ENCODE peak calls at places on chromosome 4, in eight cellular contexts. One of them, this sample, is unnamed.

GRCh38 chr4:99144070-99144469 is at the start of gene ADH4:
- DNase-seq in ovary: no peak
- DNase-seq in NCI-H524 treated with DMSO at 0.1 percent for 48 hours: no peak
- DNase-seq in NCI-H187: no peak
- DNase-seq in mesothelial cell of epicardium: no peak
- DNase-seq in ELR: no peak
- DNase-seq in HS-5: no peak
- DNase-seq in Calu3: no peak
- DNase-seq in this sample: no peak

GRCh38 chr4:141912831-141913230 is 276.4 kb downstream of the IL15 start:
- DNase-seq in ovary: no peak
- DNase-seq in Calu3: no peak
- DNase-seq in HS-5: no peak
- DNase-seq in ELR: no peak
- DNase-seq in NCI-H524 treated with DMSO at 0.1 percent for 48 hours: no peak
- DNase-seq in NCI-H187: no peak
- DNase-seq in mesothelial cell of epicardium: peak; percentile 41
- DNase-seq in this sample: no peak

GRCh38 chr4:72186714-72187113 is 154.9 kb downstream of the NPFFR2 start:
- DNase-seq in Calu3: no peak
- DNase-seq in NCI-H187: no peak
- DNase-seq in NCI-H524 treated with DMSO at 0.1 percent for 48 hours: no peak
- DNase-seq in ovary: no peak
- DNase-seq in HS-5: no peak
- DNase-seq in mesothelial cell of epicardium: no peak
- DNase-seq in ELR: no peak
- DNase-seq in this sample: no peak

GRCh38 chr4:95563638-95564337 is 15.0 kb upstream of the UNC5C start:
- DNase-seq in HS-5: no peak
- DNase-seq in Calu3: no peak
- DNase-seq in NCI-H524 treated with DMSO at 0.1 percent for 48 hours: no peak
- DNase-seq in mesothelial cell of epicardium: no peak
- DNase-seq in ovary: no peak
- DNase-seq in NCI-H187: no peak
- DNase-seq in ELR: no peak
- DNase-seq in this sample: no peak

GRCh38 chr4:23036921-23037495 is 344.3 kb downstream of the GBA3 start:
- DNase-seq in ELR: no peak
- DNase-seq in ovary: no peak
- DNase-seq in NCI-H187: no peak
- DNase-seq in NCI-H524 treated with DMSO at 0.1 percent for 48 hours: no peak
- DNase-seq in HS-5: no peak
- DNase-seq in mesothelial cell of epicardium: no peak
- DNase-seq in Calu3: no peak
- DNase-seq in this sample: no peak

GRCh38 chr4:8322794-8323704 is 53.5 kb downstream of the HTRA3 start:
- DNase-seq in mesothelial cell of epicardium: peak; percentile 37
- DNase-seq in NCI-H187: no peak
- DNase-seq in Calu3: no peak
- DNase-seq in ELR: no peak
- DNase-seq in ovary: no peak
- DNase-seq in HS-5: no peak
- DNase-seq in NCI-H524 treated with DMSO at 0.1 percent for 48 hours: no peak
- DNase-seq in this sample: no peak

GRCh38 chr4:10334506-10335028 is 122.7 kb downstream of the ZNF518B start:
- DNase-seq in ELR: no peak
- DNase-seq in Calu3: no peak
- DNase-seq in ovary: no peak
- DNase-seq in NCI-H187: no peak
- DNase-seq in mesothelial cell of epicardium: no peak
- DNase-seq in HS-5: no peak
- DNase-seq in NCI-H524 treated with DMSO at 0.1 percent for 48 hours: no peak
- DNase-seq in this sample: no peak

GRCh38 chr4:18480928-18481327 is 459.4 kb upstream of the LCORL start:
- DNase-seq in Calu3: no peak
- DNase-seq in HS-5: no peak
- DNase-seq in mesothelial cell of epicardium: no peak
- DNase-seq in ovary: no peak
- DNase-seq in NCI-H187: no peak
- DNase-seq in ELR: no peak
- DNase-seq in NCI-H524 treated with DMSO at 0.1 percent for 48 hours: no peak
- DNase-seq in this sample: no peak

GRCh38 chr4:171281359-171281758 is 531.8 kb upstream of the GALNTL6 start:
- DNase-seq in Calu3: no peak
- DNase-seq in ELR: no peak
- DNase-seq in ovary: no peak
- DNase-seq in NCI-H524 treated with DMSO at 0.1 percent for 48 hours: no peak
- DNase-seq in NCI-H187: no peak
- DNase-seq in mesothelial cell of epicardium: no peak
- DNase-seq in HS-5: no peak
- DNase-seq in this sample: no peak

GRCh38 chr4:11597506-11597905 is 168.8 kb upstream of the HS3ST1 start:
- DNase-seq in ELR: no peak
- DNase-seq in Calu3: peak; percentile 26
- DNase-seq in mesothelial cell of epicardium: no peak
- DNase-seq in NCI-H187: no peak
- DNase-seq in ovary: no peak
- DNase-seq in NCI-H524 treated with DMSO at 0.1 percent for 48 hours: no peak
- DNase-seq in HS-5: no peak
- DNase-seq in this sample: no peak

GRCh38 chr4:2928242-2929155 is 34.7 kb downstream of the NOP14 start:
- DNase-seq in mesothelial cell of epicardium: no peak
- DNase-seq in ovary: no peak
- DNase-seq in Calu3: no peak
- DNase-seq in NCI-H187: no peak
- DNase-seq in NCI-H524 treated with DMSO at 0.1 percent for 48 hours: no peak
- DNase-seq in ELR: no peak
- DNase-seq in HS-5: no peak
- DNase-seq in this sample: no peak

GRCh38 chr4:180314972-180315371 is 1928.2 kb upstream of the TENM3 start:
- DNase-seq in NCI-H187: no peak
- DNase-seq in Calu3: no peak
- DNase-seq in ELR: no peak
- DNase-seq in HS-5: no peak
- DNase-seq in mesothelial cell of epicardium: no peak
- DNase-seq in ovary: no peak
- DNase-seq in NCI-H524 treated with DMSO at 0.1 percent for 48 hours: no peak
- DNase-seq in this sample: no peak

GRCh38 chr4:8103421-8103820 is 55.2 kb downstream of the ABLIM2 start:
- DNase-seq in HS-5: no peak
- DNase-seq in NCI-H524 treated with DMSO at 0.1 percent for 48 hours: no peak
- DNase-seq in mesothelial cell of epicardium: no peak
- DNase-seq in ovary: no peak
- DNase-seq in ELR: no peak
- DNase-seq in Calu3: no peak
- DNase-seq in NCI-H187: no peak
- DNase-seq in this sample: no peak

GRCh38 chr4:125744891-125745364 is 430.2 kb downstream of the FAT4 start:
- DNase-seq in Calu3: no peak
- DNase-seq in mesothelial cell of epicardium: no peak
- DNase-seq in ovary: no peak
- DNase-seq in NCI-H187: no peak
- DNase-seq in HS-5: no peak
- DNase-seq in ELR: no peak
- DNase-seq in NCI-H524 treated with DMSO at 0.1 percent for 48 hours: no peak
- DNase-seq in this sample: no peak

GRCh38 chr4:177974461-177974860 is 532.2 kb upstream of the AGA start:
- DNase-seq in NCI-H524 treated with DMSO at 0.1 percent for 48 hours: no peak
- DNase-seq in NCI-H187: no peak
- DNase-seq in Calu3: no peak
- DNase-seq in HS-5: no peak
- DNase-seq in mesothelial cell of epicardium: no peak
- DNase-seq in ELR: peak; percentile 28
- DNase-seq in ovary: no peak
- DNase-seq in this sample: no peak

GRCh38 chr4:26850528-26850927 is 10.1 kb upstream of the STIM2 start:
- DNase-seq in mesothelial cell of epicardium: no peak
- DNase-seq in Calu3: no peak
- DNase-seq in NCI-H524 treated with DMSO at 0.1 percent for 48 hours: no peak
- DNase-seq in NCI-H187: no peak
- DNase-seq in HS-5: no peak
- DNase-seq in ELR: no peak
- DNase-seq in ovary: no peak
- DNase-seq in this sample: no peak

GRCh38 chr4:1601852-1602525 is 82.1 kb downstream of the FAM53A start:
- DNase-seq in ovary: no peak
- DNase-seq in NCI-H524 treated with DMSO at 0.1 percent for 48 hours: no peak
- DNase-seq in mesothelial cell of epicardium: no peak
- DNase-seq in NCI-H187: no peak
- DNase-seq in Calu3: no peak
- DNase-seq in ELR: no peak
- DNase-seq in HS-5: no peak
- DNase-seq in this sample: no peak

GRCh38 chr4:121898150-121898549 is 27.9 kb upstream of the BBS7 start:
- DNase-seq in NCI-H187: no peak
- DNase-seq in mesothelial cell of epicardium: no peak
- DNase-seq in Calu3: peak; percentile 21
- DNase-seq in NCI-H524 treated with DMSO at 0.1 percent for 48 hours: peak; percentile 16
- DNase-seq in HS-5: no peak
- DNase-seq in ovary: no peak
- DNase-seq in ELR: no peak
- DNase-seq in this sample: no peak

This sample was measured in NCI-H2171.